ENCODE peak calls at places on chromosomes 12 and 14, in nine cellular contexts. One of them, this sample, is unnamed.
A peak's percentile ranks its signal among the peaks of the same experiment; 100 is the strongest.

GRCh38 chr12:85016423-85016822 is 19.7 kb downstream of the TSPAN19 start:
- DNase-seq in BE2C: peak; percentile 62
- DNase-seq in progenitor cell of endocrine pancreas: no peak
- DNase-seq in AG04449: peak; percentile 41
- DNase-seq in WTC11: no peak
- DNase-seq in fibroblast of mammary gland: peak; percentile 100
- DNase-seq in nephron progenitor cell: no peak
- DNase-seq in heart left ventricle: no peak
- DNase-seq in GM10248: no peak
- DNase-seq in this sample: no peak

GRCh38 chr14:101810897-101811620 is 49.5 kb downstream of the PPP2R5C start:
- DNase-seq in progenitor cell of endocrine pancreas: no peak
- DNase-seq in AG04449: no peak
- DNase-seq in BE2C: no peak
- DNase-seq in heart left ventricle: no peak
- DNase-seq in GM10248: no peak
- DNase-seq in WTC11: no peak
- DNase-seq in nephron progenitor cell: no peak
- DNase-seq in fibroblast of mammary gland: peak; percentile 71
- DNase-seq in this sample: no peak

GRCh38 chr14:100268591-100269207 is 29.8 kb downstream of the YY1 start:
- DNase-seq in AG04449: no peak
- DNase-seq in progenitor cell of endocrine pancreas: no peak
- DNase-seq in nephron progenitor cell: no peak
- DNase-seq in BE2C: no peak
- DNase-seq in fibroblast of mammary gland: peak; percentile 48
- DNase-seq in WTC11: no peak
- DNase-seq in GM10248: no peak
- DNase-seq in heart left ventricle: no peak
- DNase-seq in this sample: no peak

GRCh38 chr12:108826807-108827721 is 30.3 kb downstream of the SSH1 start:
- DNase-seq in WTC11: no peak
- DNase-seq in progenitor cell of endocrine pancreas: no peak
- DNase-seq in nephron progenitor cell: no peak
- DNase-seq in heart left ventricle: no peak
- DNase-seq in fibroblast of mammary gland: peak; percentile 58
- DNase-seq in BE2C: peak; percentile 32
- DNase-seq in AG04449: no peak
- DNase-seq in GM10248: no peak
- DNase-seq in this sample: no peak

GRCh38 chr12:12007713-12008231 is 63.0 kb upstream of the BCL2L14 start:
- DNase-seq in BE2C: no peak
- DNase-seq in progenitor cell of endocrine pancreas: no peak
- DNase-seq in WTC11: no peak
- DNase-seq in heart left ventricle: no peak
- DNase-seq in fibroblast of mammary gland: no peak
- DNase-seq in AG04449: no peak
- DNase-seq in nephron progenitor cell: no peak
- DNase-seq in GM10248: no peak
- DNase-seq in this sample: no peak

GRCh38 chr12:41972196-41972994 is 172.3 kb downstream of the GXYLT1 start:
- DNase-seq in progenitor cell of endocrine pancreas: no peak
- DNase-seq in WTC11: no peak
- DNase-seq in fibroblast of mammary gland: no peak
- DNase-seq in GM10248: no peak
- DNase-seq in BE2C: no peak
- DNase-seq in AG04449: no peak
- DNase-seq in heart left ventricle: no peak
- DNase-seq in nephron progenitor cell: no peak
- DNase-seq in this sample: no peak

GRCh38 chr14:55625481-55625880 is 45.5 kb downstream of the KTN1 start:
- DNase-seq in nephron progenitor cell: no peak
- DNase-seq in AG04449: no peak
- DNase-seq in heart left ventricle: no peak
- DNase-seq in GM10248: no peak
- DNase-seq in fibroblast of mammary gland: no peak
- DNase-seq in progenitor cell of endocrine pancreas: no peak
- DNase-seq in BE2C: no peak
- DNase-seq in WTC11: no peak
- DNase-seq in this sample: no peak

GRCh38 chr14:42334931-42335330 is 728.3 kb downstream of the LRFN5 start:
- DNase-seq in BE2C: no peak
- DNase-seq in fibroblast of mammary gland: no peak
- DNase-seq in WTC11: no peak
- DNase-seq in heart left ventricle: no peak
- DNase-seq in AG04449: no peak
- DNase-seq in GM10248: no peak
- DNase-seq in nephron progenitor cell: no peak
- DNase-seq in progenitor cell of endocrine pancreas: no peak
- DNase-seq in this sample: no peak

GRCh38 chr12:103623716-103624115 is 36.6 kb downstream of the STAB2 start:
- DNase-seq in AG04449: no peak
- DNase-seq in BE2C: no peak
- DNase-seq in nephron progenitor cell: no peak
- DNase-seq in GM10248: no peak
- DNase-seq in progenitor cell of endocrine pancreas: no peak
- DNase-seq in fibroblast of mammary gland: no peak
- DNase-seq in heart left ventricle: no peak
- DNase-seq in WTC11: no peak
- DNase-seq in this sample: no peak

GRCh38 chr12:84996759-84997158 is 39.3 kb downstream of the TSPAN19 start:
- DNase-seq in BE2C: no peak
- DNase-seq in GM10248: no peak
- DNase-seq in heart left ventricle: no peak
- DNase-seq in progenitor cell of endocrine pancreas: no peak
- DNase-seq in nephron progenitor cell: no peak
- DNase-seq in AG04449: no peak
- DNase-seq in fibroblast of mammary gland: no peak
- DNase-seq in WTC11: no peak
- DNase-seq in this sample: no peak

GRCh38 chr14:24130380-24130716 is at the start of gene FITM1:
- DNase-seq in nephron progenitor cell: no peak
- DNase-seq in BE2C: no peak
- DNase-seq in progenitor cell of endocrine pancreas: no peak
- DNase-seq in WTC11: no peak
- DNase-seq in AG04449: no peak
- DNase-seq in fibroblast of mammary gland: no peak
- DNase-seq in GM10248: no peak
- DNase-seq in heart left ventricle: no peak
- DNase-seq in this sample: no peak

GRCh38 chr14:32230695-32231280 is 27.7 kb upstream of the RNU6-8 start:
- DNase-seq in GM10248: no peak
- DNase-seq in BE2C: no peak
- DNase-seq in WTC11: no peak
- DNase-seq in AG04449: peak; percentile 70
- DNase-seq in nephron progenitor cell: no peak
- DNase-seq in progenitor cell of endocrine pancreas: no peak
- DNase-seq in heart left ventricle: no peak
- DNase-seq in fibroblast of mammary gland: peak; percentile 75
- DNase-seq in this sample: no peak

GRCh38 chr14:32226051-32226450 is 23.0 kb upstream of the RNU6-8 start:
- DNase-seq in AG04449: no peak
- DNase-seq in BE2C: no peak
- DNase-seq in nephron progenitor cell: no peak
- DNase-seq in heart left ventricle: no peak
- DNase-seq in fibroblast of mammary gland: no peak
- DNase-seq in WTC11: no peak
- DNase-seq in progenitor cell of endocrine pancreas: no peak
- DNase-seq in GM10248: no peak
- DNase-seq in this sample: no peak

GRCh38 chr14:32230181-32230580 is 27.1 kb upstream of the RNU6-8 start:
- DNase-seq in nephron progenitor cell: no peak
- DNase-seq in progenitor cell of endocrine pancreas: no peak
- DNase-seq in heart left ventricle: no peak
- DNase-seq in BE2C: no peak
- DNase-seq in GM10248: no peak
- DNase-seq in fibroblast of mammary gland: peak; percentile 68
- DNase-seq in WTC11: no peak
- DNase-seq in AG04449: no peak
- DNase-seq in this sample: no peak

GRCh38 chr14:32225378-32225920 is 22.4 kb upstream of the RNU6-8 start:
- DNase-seq in BE2C: peak; percentile 54
- DNase-seq in heart left ventricle: no peak
- DNase-seq in GM10248: no peak
- DNase-seq in AG04449: no peak
- DNase-seq in nephron progenitor cell: no peak
- DNase-seq in WTC11: no peak
- DNase-seq in progenitor cell of endocrine pancreas: no peak
- DNase-seq in fibroblast of mammary gland: no peak
- DNase-seq in this sample: no peak

GRCh38 chr14:32224731-32225377 is 21.8 kb upstream of the RNU6-8 start:
- DNase-seq in WTC11: peak; percentile 12
- DNase-seq in heart left ventricle: peak; percentile 37
- DNase-seq in AG04449: no peak
- DNase-seq in GM10248: no peak
- DNase-seq in progenitor cell of endocrine pancreas: no peak
- DNase-seq in nephron progenitor cell: no peak
- DNase-seq in fibroblast of mammary gland: peak; percentile 87
- DNase-seq in BE2C: peak; percentile 87
- DNase-seq in this sample: no peak
- TF ChIP-seq CTCF in WTC11: no peak
- TF ChIP-seq CTCF in heart left ventricle: no peak
- TF ChIP-seq CTCF in AG04449: peak; percentile 71
- TF ChIP-seq CTCF in GM10248: no peak
- TF ChIP-seq CTCF in progenitor cell of endocrine pancreas: peak; percentile 56
- TF ChIP-seq CTCF in nephron progenitor cell: peak; percentile 12
- TF ChIP-seq CTCF in fibroblast of mammary gland: peak; percentile 68
- TF ChIP-seq CTCF in BE2C: peak; percentile 81
- TF ChIP-seq CTCF in this sample: peak; percentile 49

DNA sequence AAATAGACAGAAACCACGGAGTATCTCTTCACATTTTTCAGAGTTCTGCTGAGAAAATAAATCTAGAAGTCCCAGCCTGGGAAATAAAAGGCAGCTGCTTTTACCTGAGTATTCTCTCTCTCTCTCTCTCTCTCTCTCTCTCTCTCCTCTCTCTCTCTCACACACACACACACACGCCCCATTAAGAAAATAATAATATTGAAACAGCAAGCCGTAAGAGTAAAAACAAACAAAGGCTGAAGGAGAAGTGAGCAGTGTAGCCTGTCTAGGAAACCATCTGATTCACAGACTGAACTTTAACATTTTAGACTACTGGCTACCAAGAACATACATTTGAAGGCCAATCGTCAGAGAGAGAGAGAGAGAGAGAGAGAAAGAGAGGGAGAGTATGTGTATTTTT is 8.4 kb downstream of the PTHLH start:
- DNase-seq in GM10248: no peak
- DNase-seq in AG04449: no peak
- DNase-seq in fibroblast of mammary gland: no peak
- DNase-seq in heart left ventricle: no peak
- DNase-seq in progenitor cell of endocrine pancreas: no peak
- DNase-seq in nephron progenitor cell: no peak
- DNase-seq in WTC11: no peak
- DNase-seq in BE2C: no peak
- DNase-seq in this sample: no peak
- TF ChIP-seq CTCF in GM10248: no peak
- TF ChIP-seq CTCF in AG04449: no peak
- TF ChIP-seq CTCF in fibroblast of mammary gland: no peak
- TF ChIP-seq CTCF in heart left ventricle: no peak
- TF ChIP-seq CTCF in progenitor cell of endocrine pancreas: no peak
- TF ChIP-seq CTCF in nephron progenitor cell: no peak
- TF ChIP-seq CTCF in WTC11: no peak
- TF ChIP-seq CTCF in BE2C: no peak
- TF ChIP-seq CTCF in this sample: no peak

GRCh38 chr14:30875788-30876053 is 1.4 kb downstream of the COCH start:
- DNase-seq in AG04449: no peak
- DNase-seq in nephron progenitor cell: no peak
- DNase-seq in progenitor cell of endocrine pancreas: no peak
- DNase-seq in BE2C: no peak
- DNase-seq in heart left ventricle: no peak
- DNase-seq in GM10248: no peak
- DNase-seq in fibroblast of mammary gland: no peak
- DNase-seq in WTC11: no peak
- DNase-seq in this sample: no peak

GRCh38 chr14:30872602-30873001 is 1.8 kb upstream of the COCH start:
- DNase-seq in AG04449: no peak
- DNase-seq in heart left ventricle: no peak
- DNase-seq in fibroblast of mammary gland: no peak
- DNase-seq in WTC11: no peak
- DNase-seq in nephron progenitor cell: no peak
- DNase-seq in BE2C: no peak
- DNase-seq in progenitor cell of endocrine pancreas: no peak
- DNase-seq in GM10248: no peak
- DNase-seq in this sample: no peak

GRCh38 chr14:30874999-30875787 is 834 bp downstream of the COCH start:
- DNase-seq in GM10248: peak; percentile 46
- DNase-seq in nephron progenitor cell: peak; percentile 26
- DNase-seq in fibroblast of mammary gland: no peak
- DNase-seq in WTC11: peak; percentile 53
- DNase-seq in AG04449: no peak
- DNase-seq in heart left ventricle: no peak
- DNase-seq in BE2C: no peak
- DNase-seq in progenitor cell of endocrine pancreas: peak; percentile 28
- DNase-seq in this sample: no peak

GRCh38 chr14:30873308-30874119 is 845 bp upstream of the COCH start:
- DNase-seq in WTC11: no peak
- DNase-seq in BE2C: no peak
- DNase-seq in fibroblast of mammary gland: no peak
- DNase-seq in GM10248: no peak
- DNase-seq in nephron progenitor cell: no peak
- DNase-seq in AG04449: no peak
- DNase-seq in heart left ventricle: no peak
- DNase-seq in progenitor cell of endocrine pancreas: no peak
- DNase-seq in this sample: no peak

GRCh38 chr14:30874120-30874998 is at the start of gene COCH:
- DNase-seq in WTC11: peak; percentile 59
- DNase-seq in nephron progenitor cell: peak; percentile 74
- DNase-seq in AG04449: no peak
- DNase-seq in BE2C: peak; percentile 81
- DNase-seq in fibroblast of mammary gland: no peak
- DNase-seq in GM10248: peak; percentile 86
- DNase-seq in heart left ventricle: peak; percentile 18
- DNase-seq in progenitor cell of endocrine pancreas: peak; percentile 64
- DNase-seq in this sample: no peak
- TF ChIP-seq CTCF in WTC11: peak; percentile 17
- TF ChIP-seq CTCF in nephron progenitor cell: peak; percentile 41
- TF ChIP-seq CTCF in AG04449: peak; percentile 8
- TF ChIP-seq CTCF in BE2C: peak; percentile 39
- TF ChIP-seq CTCF in fibroblast of mammary gland: no peak
- TF ChIP-seq CTCF in GM10248: peak; percentile 51
- TF ChIP-seq CTCF in heart left ventricle: peak; percentile 15
- TF ChIP-seq CTCF in progenitor cell of endocrine pancreas: peak; percentile 61
- TF ChIP-seq CTCF in this sample: peak; percentile 49

GRCh38 chr14:63130531-63130930 is 73.7 kb upstream of the RHOJ start:
- DNase-seq in GM10248: no peak
- DNase-seq in BE2C: no peak
- DNase-seq in progenitor cell of endocrine pancreas: no peak
- DNase-seq in nephron progenitor cell: no peak
- DNase-seq in WTC11: no peak
- DNase-seq in AG04449: no peak
- DNase-seq in fibroblast of mammary gland: no peak
- DNase-seq in heart left ventricle: no peak
- DNase-seq in this sample: no peak

DNA sequence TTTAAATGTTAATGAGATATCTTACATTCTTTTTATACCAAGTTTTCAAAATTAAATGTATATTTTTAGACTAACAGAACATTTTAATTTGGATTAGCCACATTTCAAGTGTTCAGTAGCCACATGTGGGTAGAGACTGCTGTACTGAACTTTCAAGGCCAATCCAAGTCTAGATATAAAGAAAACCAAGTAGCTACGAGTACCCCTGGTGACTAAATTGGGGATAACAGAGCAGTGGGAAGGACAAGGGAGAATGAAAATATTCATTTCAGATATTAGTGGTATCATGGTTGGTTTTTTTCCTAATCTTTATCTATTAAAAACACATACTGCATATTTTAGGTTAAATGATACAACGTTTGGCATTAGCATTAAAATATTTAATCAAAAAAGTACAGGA is 69.4 kb upstream of the RHOJ start:
- DNase-seq in GM10248: no peak
- DNase-seq in progenitor cell of endocrine pancreas: no peak
- DNase-seq in fibroblast of mammary gland: peak; percentile 6
- DNase-seq in heart left ventricle: no peak
- DNase-seq in BE2C: peak; percentile 8
- DNase-seq in AG04449: no peak
- DNase-seq in WTC11: no peak
- DNase-seq in nephron progenitor cell: no peak
- DNase-seq in this sample: no peak
- TF ChIP-seq CTCF in GM10248: no peak
- TF ChIP-seq CTCF in progenitor cell of endocrine pancreas: peak; percentile 66
- TF ChIP-seq CTCF in fibroblast of mammary gland: peak; percentile 35
- TF ChIP-seq CTCF in heart left ventricle: no peak
- TF ChIP-seq CTCF in BE2C: peak; percentile 56
- TF ChIP-seq CTCF in AG04449: peak; percentile 3
- TF ChIP-seq CTCF in WTC11: peak; percentile 38
- TF ChIP-seq CTCF in nephron progenitor cell: peak; percentile 60
- TF ChIP-seq CTCF in this sample: peak; percentile 47